ENCODE peak calls at places on chromosomes 16 and 17, in five cellular contexts. E is stimulated activated CD4-positive, alpha-beta T cell treated with anti-CD3 and anti-CD28 coated beads, Interleukin-15, amount 100 ng/mL, for 24 hours; L is GM04504; K is aorta; O is CD8-positive, alpha-beta memory T cell. F is an unnamed sample.

GRCh38 chr17:9531080-9531479 is 44.5 kb downstream of the STX8 start:
- DNase-seq in E (no peak), L (no peak), K (no peak), O (no peak), F (no peak)

GRCh38 chr16:87581867-87582220 is 20.5 kb upstream of the JPH3 start:
- DNase-seq in E (no peak), L (peak; percentile 97), K (peak; percentile 89), O (no peak), F (no peak)

GRCh38 chr17:83014297-83014696 is 65.1 kb upstream of the METRNL start:
- DNase-seq in E (no peak), L (no peak), K (no peak), O (no peak), F (no peak)

GRCh38 chr17:13862341-13862740 is 207.0 kb upstream of the COX10 start:
- DNase-seq in E (no peak), L (no peak), K (no peak), O (no peak), F (no peak)

GRCh38 chr16:10048850-10049249 is 133.4 kb downstream of the GRIN2A start:
- DNase-seq in E (no peak), L (no peak), K (no peak), O (no peak), F (no peak)

GRCh38 chr16:20763461-20764232 is at the start of gene ACSM3:
- DNase-seq in E (peak; percentile 67), L (peak; percentile 28), K (no peak), O (peak; percentile 73), F (peak; percentile 91)

GRCh38 chr16:52553322-52553721 is 6.4 kb upstream of the TOX3 start:
- DNase-seq in E (no peak), L (no peak), K (no peak), O (no peak), F (no peak)

GRCh38 chr17:78497115-78497540 is 80.1 kb downstream of the DNAH17 start:
- DNase-seq in E (peak; percentile 66), L (peak; percentile 51), K (peak; percentile 82), O (peak; percentile 37), F (peak; percentile 70)

GRCh38 chr16:89332248-89333245 is 115.0 kb downstream of the ZNF778 start:
- DNase-seq in E (no peak), L (no peak), K (peak; percentile 51), O (no peak), F (no peak)

GRCh38 chr16:87602005-87602790 is at the start of gene JPH3:
- DNase-seq in E (peak; percentile 12), L (no peak), K (no peak), O (no peak), F (no peak)

GRCh38 chr17:49822829-49823228 is 25.0 kb downstream of the TAC4 start:
- DNase-seq in E (no peak), L (peak; percentile 41), K (no peak), O (no peak), F (peak; percentile 11)

GRCh38 chr17:32755045-32755805 is 121.7 kb downstream of the MYO1D start:
- DNase-seq in E (no peak), L (peak; percentile 38), K (no peak), O (peak; percentile 45), F (peak; percentile 12)

GRCh38 chr17:22145605-22146178 is 453.4 kb downstream of the KCNJ18 start:
- DNase-seq in E (no peak), L (no peak), K (no peak), O (no peak), F (no peak)

GRCh38 chr16:86436466-86437185 is 73.7 kb upstream of the FOXF1 start:
- DNase-seq in E (no peak), L (no peak), K (no peak), O (no peak), F (no peak)

GRCh38 chr17:1765576-1765975 is 3.7 kb downstream of the SERPINF1 start:
- DNase-seq in E (no peak), L (no peak), K (no peak), O (no peak), F (no peak)